ENCODE peak calls at places on chromosome 9, in eight cellular contexts. N is lower leg skin, O is AG10803, M is AG04450, Q is IMR-90, T is B cell, W is A549, H is mesothelial cell of epicardium. E is an unnamed sample.

GRCh38 chr9:83281306-83282255 is 218.6 kb upstream of the RASEF start:
- DNase-seq in M (no peak), W (peak), H (no peak), Q (no peak), O (peak), N (no peak), T (no peak), E (peak)

GRCh38 chr9:38160613-38161215 is 91.7 kb upstream of the SHB start:
- DNase-seq in T (peak), Q (peak), N (peak), M (no peak), H (peak), O (peak), W (peak), E (peak)

GRCh38 chr9:133919253-133920115 is 72.6 kb downstream of the VAV2 start:
- DNase-seq in M (no peak), H (no peak), Q (peak), O (no peak), W (no peak), N (no peak), T (no peak), E (no peak)

GRCh38 chr9:136525841-136526499 is 19.9 kb downstream of the NOTCH1 start:
- DNase-seq in Q (no peak), N (no peak), H (no peak), M (no peak), T (no peak), O (no peak), W (no peak), E (peak)

GRCh38 chr9:124345063-124345462 is 70.2 kb downstream of the PSMB7 start:
- DNase-seq in N (no peak), M (no peak), Q (no peak), H (no peak), O (no peak), T (no peak), W (no peak), E (no peak)

GRCh38 chr9:114411452-114411851 is 23.7 kb upstream of the AKNA start:
- DNase-seq in Q (no peak), T (no peak), M (no peak), O (no peak), W (no peak), N (no peak), H (no peak), E (no peak)

GRCh38 chr9:88013607-88014006 is 39.3 kb upstream of the CDK20 start:
- DNase-seq in H (no peak), Q (no peak), N (no peak), T (no peak), O (no peak), M (no peak), W (no peak), E (no peak)

GRCh38 chr9:82188817-82189216 is 200.2 kb downstream of the SPATA31D1 start:
- DNase-seq in M (no peak), H (no peak), N (no peak), O (no peak), Q (no peak), T (no peak), W (no peak), E (no peak)

GRCh38 chr9:131402738-131403492 is 9.0 kb downstream of the PRRC2B start:
- DNase-seq in H (no peak), N (peak), W (peak), M (peak), O (peak), T (no peak), Q (peak), E (peak)

GRCh38 chr9:98146101-98146991 is 27.3 kb upstream of the TRIM14 start:
- DNase-seq in W (peak), T (no peak), M (no peak), H (no peak), O (peak), N (peak), Q (peak), E (peak)

GRCh38 chr9:133294257-133294656 is 19.3 kb upstream of the ABO start:
- DNase-seq in H (no peak), W (no peak), N (no peak), T (no peak), M (no peak), Q (no peak), O (no peak), E (no peak)

GRCh38 chr9:128845186-128845931 is 15.8 kb upstream of the SPOUT1 start:
- DNase-seq in H (no peak), O (no peak), N (peak), M (no peak), Q (no peak), T (no peak), W (no peak), E (no peak)

GRCh38 chr9:4490705-4491620 is 695 bp downstream of the SLC1A1 start:
- DNase-seq in O (no peak), H (no peak), W (no peak), T (no peak), Q (no peak), N (no peak), M (no peak), E (no peak)

GRCh38 chr9:132141948-132142594 is 19.8 kb upstream of the NTNG2 start:
- DNase-seq in N (no peak), Q (no peak), H (no peak), M (no peak), W (peak), O (no peak), T (no peak), E (no peak)

GRCh38 chr9:91433180-91433579 is 9.5 kb upstream of the NFIL3 start:
- DNase-seq in H (no peak), N (no peak), Q (peak), M (peak), T (peak), O (peak), W (peak), E (peak)

GRCh38 chr9:120808931-120809330 is 15.7 kb upstream of the FBXW2 start:
- DNase-seq in M (no peak), Q (no peak), O (no peak), W (no peak), N (no peak), T (no peak), H (no peak), E (no peak)

GRCh38 chr9:17962747-17963146 is 383.9 kb downstream of the SH3GL2 start:
- DNase-seq in T (no peak), H (no peak), Q (no peak), W (no peak), O (peak), M (no peak), N (no peak), E (no peak)

GRCh38 chr9:94971378-94972131 is 245.1 kb downstream of the AOPEP start:
- DNase-seq in T (no peak), W (no peak), N (no peak), Q (no peak), H (no peak), O (no peak), M (no peak), E (no peak)

GRCh38 chr9:125749951-125750655 is 2.9 kb downstream of the PBX3 start:
- DNase-seq in W (no peak), H (no peak), N (no peak), Q (peak), O (no peak), T (no peak), M (peak), E (no peak)

GRCh38 chr9:119005162-119005561 is 364.1 kb downstream of the BRINP1 start:
- DNase-seq in Q (no peak), M (no peak), N (no peak), T (no peak), W (no peak), O (peak), H (no peak), E (no peak)

GRCh38 chr9:29691758-29692407 is 2118.6 kb upstream of the C9orf72 start:
- DNase-seq in Q (no peak), T (no peak), H (no peak), M (no peak), N (no peak), O (no peak), W (no peak), E (peak)

GRCh38 chr9:89657765-89658164 is 53.0 kb downstream of the GADD45G start:
- DNase-seq in N (no peak), O (no peak), Q (no peak), T (no peak), M (no peak), W (no peak), H (no peak), E (no peak)

DNA sequence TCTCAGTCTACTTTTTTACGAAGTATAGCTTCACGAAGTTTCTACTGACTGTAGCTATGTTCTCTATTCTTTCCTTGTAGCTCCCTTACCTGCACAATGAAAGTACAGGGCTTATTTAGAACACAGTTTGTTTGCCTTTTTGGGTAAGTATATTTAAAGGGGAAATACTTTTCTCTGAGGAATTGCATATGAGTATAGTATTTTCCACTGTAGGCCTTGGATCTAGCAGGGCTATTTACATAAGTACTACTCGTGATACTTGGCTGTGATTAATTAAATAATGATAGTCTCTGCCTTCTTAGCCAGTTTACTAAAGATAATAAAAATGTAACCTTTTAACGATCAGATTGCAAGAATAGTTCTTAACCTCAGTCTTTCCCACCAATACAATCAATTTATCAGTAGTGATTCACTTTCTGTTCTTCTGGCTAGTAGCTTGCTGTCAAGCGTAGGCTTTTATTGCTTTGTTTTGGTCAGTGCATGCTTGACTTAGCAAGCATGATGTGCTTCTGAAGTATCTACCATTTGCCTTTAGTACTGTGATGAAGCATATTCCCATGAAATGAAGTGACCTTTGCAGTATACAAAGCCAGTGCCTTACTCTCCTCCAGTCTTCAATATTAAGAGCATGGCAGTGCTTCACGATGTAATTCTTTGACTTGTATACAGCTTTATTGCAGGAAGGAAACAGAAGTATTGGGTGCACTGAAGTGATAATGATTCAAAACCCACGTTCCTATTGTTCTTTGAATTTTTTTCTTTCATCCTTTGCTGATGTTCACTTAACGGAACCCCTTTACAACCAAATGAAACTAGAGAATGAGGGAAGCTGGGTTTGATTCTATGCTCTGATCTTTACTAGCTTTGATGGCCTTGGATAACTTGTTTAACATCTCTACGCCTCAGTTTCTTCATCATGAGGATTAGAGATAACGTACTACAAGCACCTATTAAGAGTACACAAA is 64.3 kb downstream of the SLC44A1 start:
- DNase-seq in M (no peak), H (no peak), Q (no peak), W (no peak), N (no peak), O (no peak), T (no peak), E (no peak)
- TF ChIP-seq CTCF in M (no peak), H (no peak), Q (no peak), W (no peak), N (no peak), O (no peak), T (no peak), E (no peak)

DNA sequence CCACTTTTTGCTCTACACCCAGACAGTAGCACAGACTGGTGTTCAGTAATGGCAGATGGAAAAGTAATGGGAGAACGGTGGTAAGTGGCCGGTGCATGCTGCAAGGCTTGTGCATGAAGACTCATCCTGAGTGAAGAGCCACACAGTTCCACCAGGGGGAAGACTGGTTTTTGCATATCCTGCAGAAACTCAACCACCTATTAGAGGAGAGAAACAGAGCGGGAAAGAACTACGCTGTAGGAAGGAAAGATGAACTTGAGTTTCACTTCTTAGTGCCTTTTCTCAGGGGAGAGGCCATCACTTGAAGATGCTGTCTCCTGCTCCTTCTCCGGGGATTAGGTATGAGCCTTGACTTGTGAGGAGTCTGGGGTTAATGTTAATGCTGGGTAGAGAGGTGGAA is 9.4 kb upstream of the PRSS3 start:
- DNase-seq in T (peak), M (no peak), O (peak), W (no peak), N (no peak), Q (peak), H (no peak), E (no peak)
- TF ChIP-seq CTCF in T (no peak), M (peak), O (peak), W (no peak), N (no peak), Q (peak), H (peak), E (no peak)

DNA sequence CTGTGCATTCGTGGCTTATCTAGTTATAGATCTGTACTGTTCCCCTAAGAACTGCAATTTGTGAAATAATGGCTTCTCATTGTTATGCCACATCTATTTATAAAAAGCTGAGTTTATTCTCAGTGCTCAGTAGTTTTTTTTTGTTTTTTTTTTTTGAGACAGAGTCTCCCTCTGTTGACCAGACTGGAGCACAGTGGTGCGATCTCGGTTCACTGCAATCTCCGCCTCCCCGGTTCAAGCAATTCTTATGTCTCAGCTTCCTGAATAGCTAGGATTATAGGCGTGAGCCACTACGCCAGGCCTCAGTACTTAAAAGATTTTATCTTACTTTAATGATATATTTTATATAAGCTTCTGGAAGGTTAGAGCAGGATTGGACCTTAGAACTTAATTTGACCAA is 19.0 kb downstream of the SEC61B start:
- DNase-seq in N (no peak), H (no peak), W (no peak), O (no peak), M (no peak), Q (no peak), T (no peak), E (no peak)
- TF ChIP-seq CTCF in N (no peak), H (no peak), W (no peak), O (no peak), M (peak), Q (no peak), T (no peak), E (no peak)

GRCh38 chr9:33817327-33818166 is 587 bp downstream of the UBE2R2 start:
- DNase-seq in H (peak), W (peak), T (peak), N (peak), Q (peak), M (no peak), O (peak), E (peak)
- TF ChIP-seq CTCF in H (no peak), W (no peak), T (no peak), N (no peak), Q (peak), M (peak), O (peak), E (no peak)

GRCh38 chr9:35563791-35564197 is 41.3 kb upstream of the TESK1 start:
- DNase-seq in W (no peak), M (no peak), N (no peak), Q (no peak), T (no peak), O (peak), H (no peak), E (no peak)

GRCh38 chr9:35568196-35568595 is 36.9 kb upstream of the TESK1 start:
- DNase-seq in O (peak), H (no peak), Q (no peak), W (no peak), T (no peak), M (no peak), N (no peak), E (peak)

GRCh38 chr9:35564658-35565061 is 40.4 kb upstream of the TESK1 start:
- DNase-seq in T (no peak), N (peak), W (no peak), Q (no peak), O (peak), M (no peak), H (no peak), E (no peak)

GRCh38 chr9:35569206-35569605 is 35.9 kb upstream of the TESK1 start:
- DNase-seq in Q (no peak), M (no peak), O (no peak), H (no peak), T (no peak), N (no peak), W (no peak), E (no peak)

GRCh38 chr9:35566417-35566816 is 38.6 kb upstream of the TESK1 start:
- DNase-seq in W (no peak), O (peak), Q (no peak), H (no peak), T (no peak), N (no peak), M (no peak), E (no peak)
- TF ChIP-seq CTCF in W (peak), O (peak), Q (no peak), H (no peak), T (no peak), N (no peak), M (peak), E (no peak)

E was measured in Calu3.